ENCODE peak calls at places on chromosome 18, in four cellular contexts. S is A549, U is transverse colon, H is heart left ventricle. A is an unnamed sample. For H3K4me1, the result is how much of the 10 kb centered on the place peaks cover.

GRCh38 chr18:53467756-53468155 is 756.7 kb downstream of the MBD2 start:
- DNase-seq in S (no peak), U (no peak), H (no peak), A (no peak)

GRCh38 chr18:27862056-27862682 is 314.8 kb downstream of the CDH2 start:
- DNase-seq in S (no peak), U (no peak), H (no peak), A (no peak)

GRCh38 chr18:61554117-61554776 is 221.0 kb downstream of the CDH20 start:
- DNase-seq in S (no peak), U (no peak), H (peak), A (no peak)

GRCh38 chr18:13100942-13101658 is 109.9 kb downstream of the CEP192 start:
- DNase-seq in S (no peak), U (no peak), H (no peak), A (no peak)

GRCh38 chr18:28794459-28795245 is 617.7 kb upstream of the CDH2 start:
- DNase-seq in S (peak), U (no peak), H (no peak), A (no peak)

GRCh38 chr18:8556424-8556823 is 52.8 kb upstream of the RAB12 start:
- DNase-seq in S (no peak), U (no peak), H (no peak), A (no peak)

GRCh38 chr18:36757081-36757480 is 71.7 kb downstream of the TPGS2 start:
- DNase-seq in S (peak), U (no peak), H (no peak), A (no peak)

GRCh38 chr18:5158171-5158570 is 38.9 kb downstream of the AKAIN1 start:
- DNase-seq in S (no peak), U (no peak), H (no peak), A (no peak)

GRCh38 chr18:51183372-51184091 is 13.9 kb downstream of the MEX3C start:
- DNase-seq in S (no peak), U (no peak), H (no peak), A (no peak)

GRCh38 chr18:72206814-72207213 is 337.3 kb downstream of the CBLN2 start:
- DNase-seq in S (no peak), U (no peak), H (no peak), A (no peak)

GRCh38 chr18:55582325-55582724 is 5.7 kb downstream of the TCF4 start:
- DNase-seq in S (no peak), U (no peak), H (no peak), A (no peak)

GRCh38 chr18:3804336-3804735 is 354.4 kb downstream of the TGIF1 start:
- DNase-seq in S (no peak), U (no peak), H (no peak), A (no peak)

GRCh38 chr18:51867767-51868166 is 472.2 kb upstream of the DCC start:
- DNase-seq in S (no peak), U (no peak), H (no peak), A (no peak)

GRCh38 chr18:75538727-75539126 is 111.2 kb upstream of the SMIM21 start:
- DNase-seq in S (no peak), U (no peak), H (no peak), A (no peak)

GRCh38 chr18:25231327-25231691 is 120.7 kb downstream of the ZNF521 start:
- DNase-seq in S (no peak), U (no peak), H (no peak), A (no peak)

GRCh38 chr18:55096261-55097026 is 137.2 kb upstream of the CCDC68 start:
- DNase-seq in S (peak), U (peak), H (peak), A (peak)

GRCh38 chr18:8478166-8478967 is 130.9 kb upstream of the RAB12 start:
- DNase-seq in S (peak), U (peak), H (peak), A (peak)

GRCh38 chr18:32595735-32596134 is 125.1 kb upstream of the GAREM1 start:
- DNase-seq in S (no peak), U (no peak), H (no peak), A (no peak)

GRCh38 chr18:71849407-71849806 is 694.7 kb downstream of the CBLN2 start:
- DNase-seq in S (peak), U (no peak), H (no peak), A (no peak)

GRCh38 chr18:61713502-61713901 is 179.3 kb downstream of the RNF152 start:
- DNase-seq in S (no peak), U (no peak), H (no peak), A (no peak)

GRCh38 chr18:67402543-67402942 is 114.0 kb downstream of the DSEL start:
- DNase-seq in S (no peak), U (no peak), H (no peak), A (no peak)

GRCh38 chr18:24402209-24402785 is 4.7 kb upstream of the OSBPL1A start:
- DNase-seq in S (no peak), U (no peak), H (no peak), A (no peak)

GRCh38 chr18:75923169-75923568 is 495.7 kb upstream of the SMIM21 start:
- DNase-seq in S (peak), U (peak), H (peak), A (no peak)

GRCh38 chr18:69162649-69163048 is 238.0 kb upstream of the DOK6 start:
- DNase-seq in S (no peak), U (no peak), H (no peak), A (no peak)

GRCh38 chr18:6633370-6633769 is 96.1 kb upstream of the ARHGAP28 start:
- DNase-seq in S (no peak), U (no peak), H (no peak), A (no peak)

GRCh38 chr18:21851327-21851961 is 110.9 kb downstream of the MIB1 start:
- DNase-seq in S (peak), U (no peak), H (no peak), A (no peak)

GRCh38 chr18:68725341-68725740 is 10.4 kb upstream of the TMX3 start:
- DNase-seq in S (no peak), U (no peak), H (no peak), A (no peak)

GRCh38 chr18:3453540-3454364 is 3.8 kb downstream of the TGIF1 start:
- DNase-seq in S (peak), U (peak), H (peak), A (peak)

GRCh38 chr18:75109819-75110218 is 99.1 kb downstream of the PTGR3 start:
- DNase-seq in S (no peak), U (no peak), H (no peak), A (peak)

GRCh38 chr18:49135871-49136270 is 185.1 kb upstream of the SMAD7 start:
- DNase-seq in S (peak), U (no peak), H (no peak), A (peak)

DNA sequence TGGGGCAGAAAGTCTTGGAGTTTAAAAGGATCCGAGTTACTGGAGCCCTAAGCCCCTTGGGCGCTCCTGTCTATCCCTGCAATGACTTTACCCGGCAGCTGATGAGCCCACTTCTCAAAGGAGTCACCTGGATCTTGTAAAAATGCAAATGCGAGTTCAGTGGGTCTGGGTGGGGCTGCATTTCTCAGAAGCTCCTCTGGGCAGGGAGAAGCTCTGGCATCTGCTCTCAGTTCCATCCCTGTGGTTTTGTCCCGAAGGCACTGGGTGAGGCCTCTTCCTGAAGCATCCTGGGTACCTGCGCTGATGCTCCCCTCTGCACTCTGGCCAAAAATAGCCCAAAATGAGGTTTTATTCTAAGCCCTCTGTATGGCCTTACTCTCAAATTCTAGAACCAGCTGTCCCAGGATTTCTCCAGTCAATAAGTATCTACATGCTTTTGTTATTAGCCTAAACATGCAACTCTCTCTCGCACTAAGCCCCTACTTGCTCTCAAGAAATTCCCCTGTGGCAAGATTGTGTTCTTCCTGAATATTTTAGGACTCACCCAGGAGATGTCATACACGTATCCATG is 167.8 kb upstream of the APCDD1 start:
- DNase-seq in S (no peak), U (no peak), H (no peak), A (no peak)
- H3K4me1 ChIP-seq in S (under half), U (under half), H (under half), A (under half)

GRCh38 chr18:812123-812672 is at the start of gene YES1:
- DNase-seq in S (peak), U (peak), H (peak), A (peak)
- TF ChIP-seq POLR2A in S (peak), U (peak), H (no peak), A (peak)

GRCh38 chr18:79397288-79397829 is 1.6 kb downstream of the NFATC1 start:
- DNase-seq in S (no peak), U (no peak), H (no peak), A (no peak)
- H3K4me1 ChIP-seq in S (under half), U (under half), H (under half), A (under half)

DNA sequence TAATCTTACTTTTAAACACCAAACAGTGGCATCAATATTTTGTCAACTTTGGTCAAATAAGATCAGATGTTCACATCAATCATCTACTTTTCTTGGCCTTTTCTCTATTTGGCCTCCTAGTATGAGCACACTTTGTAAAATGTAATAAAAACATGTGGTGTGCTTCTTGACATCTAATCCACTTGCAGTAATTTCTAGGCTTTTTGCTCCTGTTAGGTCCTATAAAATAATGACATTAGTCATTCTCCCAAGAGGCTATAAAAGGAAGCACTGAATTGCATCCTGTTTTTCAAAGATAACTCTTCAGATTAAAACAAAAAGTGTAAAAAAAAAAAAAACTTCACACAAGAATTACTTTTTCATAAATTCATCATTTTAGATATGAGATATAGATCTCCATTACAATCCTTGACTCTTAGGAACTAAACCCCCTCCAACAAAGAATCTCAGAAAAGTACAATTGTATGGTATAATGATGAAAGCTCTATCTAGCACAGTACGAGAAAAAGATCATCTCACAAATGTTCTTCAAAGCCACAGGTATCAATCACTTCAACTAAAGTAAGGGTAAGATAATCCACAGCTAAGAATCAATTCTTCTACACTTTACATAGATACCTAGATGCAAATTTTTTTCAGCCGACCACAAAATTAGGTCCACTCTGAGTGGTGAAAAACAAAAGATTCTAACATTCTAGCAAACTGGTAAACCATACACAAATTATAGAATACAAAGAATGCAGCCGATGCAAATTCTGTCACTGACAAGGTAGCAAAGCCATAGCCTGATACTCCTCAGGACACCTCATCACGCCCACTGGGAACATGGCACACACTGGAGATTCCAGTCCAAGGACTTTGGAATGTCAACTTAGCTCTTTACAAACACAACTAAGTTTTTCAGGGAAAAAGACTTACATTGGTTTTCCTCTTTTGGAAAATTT is 2.7 kb downstream of the BCL2 start:
- DNase-seq in S (no peak), U (peak), H (no peak), A (no peak)
- TF ChIP-seq POLR2A in S (no peak), U (no peak), H (no peak), A (no peak)

GRCh38 chr18:77065221-77065981 is 67.2 kb downstream of the MBP start:
- DNase-seq in S (peak), U (no peak), H (no peak), A (peak)

GRCh38 chr18:77063256-77063655 is 69.3 kb downstream of the MBP start:
- DNase-seq in S (no peak), U (peak), H (no peak), A (no peak)

GRCh38 chr18:77061946-77062517 is 70.6 kb downstream of the MBP start:
- DNase-seq in S (no peak), U (no peak), H (no peak), A (peak)

GRCh38 chr18:77061291-77061945 is 71.2 kb downstream of the MBP start:
- DNase-seq in S (no peak), U (no peak), H (no peak), A (no peak)

GRCh38 chr18:77062518-77063003 is 70.0 kb downstream of the MBP start:
- DNase-seq in S (no peak), U (no peak), H (no peak), A (no peak)
- H3K4me1 ChIP-seq in S (under half), U (under half), H (under half), A (under half)

DNA sequence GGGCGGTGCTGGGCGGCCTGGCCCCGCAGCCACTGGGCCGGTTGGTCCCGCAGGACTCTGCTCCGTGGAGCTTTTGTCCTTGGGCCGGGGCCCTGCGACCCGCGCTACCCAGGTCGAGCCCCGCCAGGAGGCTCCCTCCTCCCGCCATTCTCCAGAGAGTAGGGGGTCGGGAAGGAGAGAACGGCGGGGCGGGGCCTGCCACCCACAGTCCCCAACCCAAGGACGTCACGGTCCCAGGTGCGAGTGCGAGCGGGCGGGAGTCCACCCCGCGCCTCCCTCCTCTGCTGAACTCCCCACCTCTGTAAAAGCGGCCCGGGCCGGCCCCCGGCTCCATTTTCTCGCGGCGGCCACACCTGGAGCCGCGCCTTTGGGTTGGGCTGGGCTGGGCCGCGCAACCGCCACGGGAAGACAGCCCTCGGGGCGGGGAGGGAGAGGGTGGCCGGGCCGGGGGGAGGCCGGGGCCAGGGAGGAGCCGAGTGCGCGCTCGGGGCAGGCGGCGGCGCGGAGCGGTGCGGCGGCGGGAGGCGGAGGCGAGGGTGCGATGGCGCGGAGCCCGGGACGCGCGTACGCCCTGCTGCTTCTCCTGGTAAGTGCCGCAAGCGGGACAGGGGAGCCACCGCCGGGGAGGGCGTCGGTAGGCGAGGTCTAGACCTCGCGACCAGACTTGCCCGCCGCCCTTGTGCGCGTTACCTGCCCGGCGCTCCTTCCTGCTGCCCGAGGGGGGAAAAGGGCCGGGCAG is at the start of gene DSG2:
- DNase-seq in S (peak), U (peak), H (peak), A (peak)
- TF ChIP-seq POLR2A in S (peak), U (peak), H (no peak), A (no peak)